ENCODE peak calls at places on chromosomes 2 and 18, in ten cellular contexts. R is endothelial cell of umbilical vein, Y is GM23248, L is neuronal stem cell, G is neural progenitor cell, C is K562, A is GM23338, Z is PC-9, J is SK-N-SH, X is fibroblast of lung. F is an unnamed sample. For H3K36me3, the result is how much of the 10 kb centered on the place peaks cover.

GRCh38 chr2:236166157-236166780 is 1.9 kb downstream of the GBX2 start:
- DNase-seq in R (no peak), Y (peak), L (peak), G (peak), C (no peak), A (peak), Z (no peak), J (peak), X (no peak), F (no peak)

GRCh38 chr2:126614529-126615279 is 41.3 kb upstream of the GYPC start:
- DNase-seq in R (no peak), Y (peak), L (no peak), G (no peak), C (no peak), A (no peak), Z (no peak), J (no peak), X (no peak), F (no peak)

GRCh38 chr2:200356794-200357472 is 50.4 kb downstream of the SPATS2L start:
- DNase-seq in R (no peak), Y (peak), L (no peak), G (peak), C (no peak), A (peak), Z (no peak), J (no peak), X (peak), F (no peak)

GRCh38 chr18:57984490-57985109 is 59.4 kb upstream of the NEDD4L start:
- DNase-seq in R (no peak), Y (no peak), L (no peak), G (no peak), C (no peak), A (no peak), Z (no peak), J (no peak), X (no peak), F (peak)

GRCh38 chr2:140526575-140526974 is 1604.2 kb downstream of the LRP1B start:
- DNase-seq in R (peak), Y (peak), L (no peak), G (no peak), C (no peak), A (peak), Z (peak), J (no peak), X (peak), F (no peak)

GRCh38 chr18:697012-697411 is 15.4 kb downstream of the ENOSF1 start:
- DNase-seq in R (no peak), Y (no peak), L (no peak), G (no peak), C (no peak), A (no peak), Z (no peak), J (no peak), X (no peak), F (no peak)

GRCh38 chr2:61763605-61764034 is 90.2 kb downstream of the FAM161A start:
- DNase-seq in R (no peak), Y (peak), L (no peak), G (peak), C (peak), A (no peak), Z (no peak), J (peak), X (peak), F (no peak)

GRCh38 chr2:33064349-33064801 is 117.6 kb downstream of the LTBP1 start:
- DNase-seq in R (peak), Y (no peak), L (no peak), G (no peak), C (no peak), A (no peak), Z (no peak), J (no peak), X (peak), F (no peak)

GRCh38 chr18:76256897-76257500 is 238.0 kb downstream of the ZNF516 start:
- DNase-seq in R (no peak), Y (peak), L (no peak), G (peak), C (no peak), A (peak), Z (no peak), J (peak), X (peak), F (peak)

GRCh38 chr2:216478151-216478550 is 20.5 kb upstream of the RPL37A start:
- DNase-seq in R (peak), Y (peak), L (no peak), G (no peak), C (no peak), A (no peak), Z (peak), J (no peak), X (peak), F (no peak)

GRCh38 chr2:230410861-230411464 is 5.0 kb upstream of the SP100 start:
- DNase-seq in R (no peak), Y (no peak), L (no peak), G (no peak), C (no peak), A (peak), Z (no peak), J (no peak), X (no peak), F (no peak)

GRCh38 chr2:54081574-54081973 is 33.8 kb upstream of the ACYP2 start:
- DNase-seq in R (no peak), Y (no peak), L (no peak), G (no peak), C (peak), A (no peak), Z (no peak), J (no peak), X (peak), F (no peak)

GRCh38 chr2:69514406-69514805 is 77.2 kb upstream of the NFU1 start:
- DNase-seq in R (peak), Y (peak), L (peak), G (peak), C (no peak), A (peak), Z (no peak), J (no peak), X (peak), F (no peak)

GRCh38 chr2:84946204-84947009 is 24.6 kb upstream of the KCMF1 start:
- DNase-seq in R (peak), Y (peak), L (no peak), G (no peak), C (no peak), A (no peak), Z (peak), J (no peak), X (peak), F (peak)

GRCh38 chr2:236718207-236718992 is 148.8 kb downstream of the ACKR3 start:
- DNase-seq in R (no peak), Y (no peak), L (no peak), G (no peak), C (no peak), A (no peak), Z (no peak), J (no peak), X (peak), F (no peak)

GRCh38 chr2:142825861-142826260 is 51.6 kb upstream of the KYNU start:
- DNase-seq in R (peak), Y (peak), L (no peak), G (no peak), C (no peak), A (no peak), Z (no peak), J (no peak), X (peak), F (no peak)

GRCh38 chr2:143572421-143572820 is 443.2 kb downstream of the ARHGAP15 start:
- DNase-seq in R (no peak), Y (no peak), L (no peak), G (no peak), C (no peak), A (no peak), Z (no peak), J (no peak), X (no peak), F (no peak)

GRCh38 chr2:191245869-191246531 is 796 bp downstream of the MYO1B start:
- DNase-seq in R (peak), Y (peak), L (peak), G (peak), C (no peak), A (peak), Z (peak), J (peak), X (peak), F (no peak)

GRCh38 chr18:43563780-43564179 is 286.5 kb upstream of the SYT4 start:
- DNase-seq in R (peak), Y (peak), L (peak), G (peak), C (no peak), A (peak), Z (no peak), J (peak), X (peak), F (peak)

GRCh38 chr18:13217971-13218375 is 587 bp upstream of the LDLRAD4 start:
- DNase-seq in R (peak), Y (no peak), L (no peak), G (peak), C (no peak), A (peak), Z (no peak), J (no peak), X (peak), F (no peak)

GRCh38 chr18:58525928-58526424 is 102.9 kb downstream of the ALPK2 start:
- DNase-seq in R (no peak), Y (no peak), L (no peak), G (no peak), C (no peak), A (no peak), Z (no peak), J (no peak), X (no peak), F (no peak)

GRCh38 chr2:75431757-75432156 is 129.0 kb downstream of the EVA1A start:
- DNase-seq in R (no peak), Y (no peak), L (no peak), G (no peak), C (no peak), A (no peak), Z (no peak), J (no peak), X (no peak), F (peak)

GRCh38 chr2:229486673-229487072 is 215.6 kb upstream of the PID1 start:
- DNase-seq in R (no peak), Y (no peak), L (no peak), G (peak), C (no peak), A (peak), Z (no peak), J (no peak), X (no peak), F (no peak)

GRCh38 chr2:108577099-108577498 is 42.8 kb downstream of the LIMS1 start:
- DNase-seq in R (no peak), Y (no peak), L (no peak), G (no peak), C (no peak), A (no peak), Z (no peak), J (no peak), X (no peak), F (no peak)

GRCh38 chr2:2852015-2852777 is 521.1 kb upstream of the MYT1L start:
- DNase-seq in R (no peak), Y (no peak), L (no peak), G (no peak), C (no peak), A (no peak), Z (no peak), J (no peak), X (no peak), F (no peak)

GRCh38 chr2:120490091-120490798 is 144.3 kb downstream of the INHBB start:
- DNase-seq in R (no peak), Y (no peak), L (no peak), G (no peak), C (no peak), A (no peak), Z (no peak), J (no peak), X (no peak), F (no peak)

GRCh38 chr2:9307505-9307904 is 100.9 kb downstream of the ASAP2 start:
- DNase-seq in R (no peak), Y (no peak), L (no peak), G (no peak), C (no peak), A (no peak), Z (no peak), J (no peak), X (no peak), F (no peak)

GRCh38 chr2:61238221-61238620 is 76.2 kb downstream of the C2orf74 start:
- DNase-seq in R (no peak), Y (no peak), L (no peak), G (no peak), C (no peak), A (no peak), Z (no peak), J (no peak), X (no peak), F (no peak)

GRCh38 chr2:236613607-236614006 is 44.0 kb downstream of the ACKR3 start:
- DNase-seq in R (no peak), Y (no peak), L (no peak), G (no peak), C (no peak), A (no peak), Z (no peak), J (no peak), X (no peak), F (no peak)

GRCh38 chr18:22309191-22309590 is 108.5 kb downstream of the CTAGE1 start:
- DNase-seq in R (no peak), Y (peak), L (no peak), G (no peak), C (no peak), A (no peak), Z (no peak), J (no peak), X (peak), F (no peak)

GRCh38 chr2:6667326-6667725 is 198.4 kb downstream of the CMPK2 start:
- DNase-seq in R (no peak), Y (no peak), L (no peak), G (no peak), C (no peak), A (no peak), Z (no peak), J (no peak), X (peak), F (no peak)

GRCh38 chr2:166106431-166107015 is 21.3 kb downstream of the SCN1A start:
- DNase-seq in R (peak), Y (no peak), L (peak), G (peak), C (peak), A (peak), Z (no peak), J (peak), X (no peak), F (peak)

GRCh38 chr2:8413589-8414135 is 268.2 kb upstream of the ID2 start:
- DNase-seq in R (no peak), Y (no peak), L (no peak), G (no peak), C (no peak), A (no peak), Z (no peak), J (no peak), X (no peak), F (no peak)

GRCh38 chr2:161913865-161914264 is 160.2 kb downstream of the DPP4 start:
- DNase-seq in R (peak), Y (peak), L (no peak), G (no peak), C (no peak), A (no peak), Z (peak), J (no peak), X (peak), F (no peak)

GRCh38 chr2:217920879-217921603 is 81.8 kb downstream of the TNS1 start:
- DNase-seq in R (no peak), Y (peak), L (no peak), G (no peak), C (no peak), A (peak), Z (no peak), J (peak), X (peak), F (no peak)

GRCh38 chr2:118658581-118659248 is 188.7 kb downstream of the EN1 start:
- DNase-seq in R (no peak), Y (peak), L (no peak), G (no peak), C (no peak), A (no peak), Z (no peak), J (no peak), X (no peak), F (no peak)

GRCh38 chr2:584863-585823 is 92.1 kb downstream of the TMEM18 start:
- DNase-seq in R (no peak), Y (no peak), L (no peak), G (peak), C (no peak), A (peak), Z (peak), J (no peak), X (no peak), F (peak)

GRCh38 chr18:22829781-22830180 is 103.3 kb upstream of the RBBP8 start:
- DNase-seq in R (no peak), Y (no peak), L (no peak), G (no peak), C (no peak), A (peak), Z (no peak), J (no peak), X (no peak), F (no peak)

GRCh38 chr2:3209258-3209657 is 168.4 kb downstream of the EIPR1 start:
- DNase-seq in R (no peak), Y (no peak), L (no peak), G (no peak), C (no peak), A (no peak), Z (no peak), J (no peak), X (no peak), F (no peak)

GRCh38 chr2:19350678-19351401 is 7.6 kb downstream of the OSR1 start:
- DNase-seq in R (no peak), Y (no peak), L (no peak), G (no peak), C (no peak), A (no peak), Z (no peak), J (peak), X (no peak), F (no peak)
- H3K4me3 ChIP-seq in R (no peak), Y (no peak), L (peak), G (peak), C (peak), A (peak), Z (no peak), J (no peak), X (no peak), F (no peak)

DNA sequence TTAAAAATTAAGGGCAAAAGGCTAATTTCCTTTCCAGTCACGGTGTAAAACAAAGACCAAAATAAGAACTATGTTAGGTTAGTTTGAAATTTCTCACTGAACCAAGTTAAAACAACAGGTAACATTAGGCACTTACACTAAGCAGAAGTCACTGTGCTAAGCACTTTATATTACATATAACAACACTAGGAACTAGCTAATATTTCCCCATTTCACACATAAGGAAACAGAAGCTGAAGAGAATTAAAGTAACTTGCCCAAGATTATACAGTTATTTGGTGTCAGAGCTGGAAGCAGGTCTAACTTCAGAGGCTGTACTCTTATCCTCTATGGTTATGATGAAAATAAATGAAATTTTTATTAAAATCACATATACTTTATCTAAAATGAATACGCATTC is 6.0 kb downstream of the ITSN2 start:
- DNase-seq in R (no peak), Y (no peak), L (no peak), G (no peak), C (no peak), A (no peak), Z (no peak), J (no peak), X (no peak), F (no peak)
- H3K36me3 ChIP-seq in R (under half), Y (under half), L (under half), G (under half), C (under half), A (under half), Z (under half), J (under half), X (under half), F (under half)

DNA sequence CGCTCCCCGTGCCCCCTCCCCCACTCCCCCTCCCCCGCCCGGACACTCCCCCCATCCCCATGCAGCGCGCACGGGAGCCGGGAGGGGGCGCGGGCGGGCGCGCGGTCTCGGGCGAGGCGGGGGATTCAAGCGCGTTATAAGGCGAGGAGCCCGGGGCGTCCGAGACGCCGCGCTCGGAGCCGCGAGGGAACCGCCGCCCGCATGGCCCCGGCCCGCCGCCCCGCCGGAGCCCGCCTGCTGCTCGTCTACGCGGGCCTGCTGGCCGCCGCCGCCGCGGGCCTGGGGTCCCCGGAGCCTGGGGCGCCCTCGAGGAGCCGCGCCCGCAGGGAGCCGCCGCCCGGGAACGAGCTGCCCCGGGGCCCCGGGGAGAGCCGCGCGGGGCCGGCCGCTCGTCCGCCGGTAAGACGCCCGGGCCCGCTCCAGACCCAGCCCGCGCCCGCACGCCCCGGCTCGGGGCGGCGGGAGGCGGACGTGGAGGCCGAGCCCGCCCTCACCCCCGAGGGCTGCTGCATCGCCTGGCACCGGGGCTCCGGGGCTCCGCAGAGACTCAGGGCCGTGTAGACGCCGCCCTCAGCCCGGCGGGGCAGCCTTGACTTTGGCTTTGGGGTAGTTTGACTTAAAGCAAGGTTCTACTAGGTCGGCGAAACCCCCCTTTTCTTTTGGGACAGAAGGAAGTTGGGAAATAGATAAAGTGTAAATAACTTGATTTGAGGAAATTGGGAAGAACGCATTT is at the start of gene ERFE:
- DNase-seq in R (no peak), Y (peak), L (peak), G (peak), C (peak), A (peak), Z (no peak), J (peak), X (peak), F (peak)
- H2AFZ ChIP-seq in R (peak), Y (peak), L (peak), G (no peak), C (peak), A (peak), Z (peak), J (peak), X (no peak), F (no peak)

GRCh38 chr2:219436491-219436890 is 1.8 kb downstream of the SPEG start:
- DNase-seq in R (no peak), Y (no peak), L (no peak), G (no peak), C (no peak), A (no peak), Z (no peak), J (no peak), X (no peak), F (no peak)

GRCh38 chr2:219435701-219436100 is 1.1 kb downstream of the SPEG start:
- DNase-seq in R (no peak), Y (no peak), L (no peak), G (no peak), C (no peak), A (no peak), Z (no peak), J (no peak), X (no peak), F (no peak)

GRCh38 chr2:219434468-219434717 is 250 bp upstream of the SPEG start:
- DNase-seq in R (no peak), Y (no peak), L (no peak), G (no peak), C (no peak), A (no peak), Z (no peak), J (no peak), X (no peak), F (no peak)

GRCh38 chr2:219433666-219434467 is 776 bp upstream of the SPEG start:
- DNase-seq in R (no peak), Y (peak), L (no peak), G (peak), C (peak), A (peak), Z (no peak), J (peak), X (peak), F (peak)

GRCh38 chr2:219434718-219435525 is at the start of gene SPEG:
- DNase-seq in R (no peak), Y (peak), L (no peak), G (peak), C (no peak), A (peak), Z (no peak), J (no peak), X (peak), F (no peak)
- H3K4me3 ChIP-seq in R (no peak), Y (peak), L (peak), G (peak), C (no peak), A (peak), Z (no peak), J (no peak), X (no peak), F (no peak)

GRCh38 chr2:241501099-241501541 is 7.3 kb downstream of the STK25 start:
- DNase-seq in R (no peak), Y (no peak), L (no peak), G (no peak), C (no peak), A (no peak), Z (no peak), J (peak), X (no peak), F (no peak)
- H3K36me3 ChIP-seq in R (half or more), Y (under half), L (half or more), G (under half), C (half or more), A (under half), Z (under half), J (under half), X (under half), F (under half)

DNA sequence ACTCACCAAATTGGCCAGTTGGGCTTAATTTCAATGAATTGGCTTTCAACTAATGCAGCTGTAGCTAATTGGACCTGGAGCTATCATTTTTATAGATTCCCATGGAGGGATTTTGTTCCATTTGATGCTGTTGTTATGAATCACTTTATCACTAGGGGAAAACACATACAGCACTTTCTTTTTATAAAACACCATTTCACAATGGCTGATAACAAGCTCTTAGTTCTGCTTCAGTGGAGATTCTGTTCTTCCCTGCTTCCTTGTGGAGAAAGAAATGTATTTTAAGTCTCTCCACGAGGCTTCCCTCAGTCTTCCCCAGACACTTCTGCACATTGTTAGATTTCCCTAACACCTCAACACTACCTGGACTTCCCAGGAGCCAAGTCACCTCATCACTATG is 71.8 kb downstream of the INPP5D start:
- DNase-seq in R (no peak), Y (no peak), L (no peak), G (no peak), C (no peak), A (no peak), Z (peak), J (no peak), X (peak), F (no peak)
- H2AFZ ChIP-seq in R (no peak), Y (no peak), L (no peak), G (no peak), C (peak), A (no peak), Z (peak), J (no peak), X (no peak), F (no peak)